ENCODE peak calls at places on chromosomes 16 and 17, in seven cellular contexts. One of them, this sample, is unnamed.

GRCh38 chr16:49150341-49150740 is 131.3 kb downstream of the CBLN1 start:
- DNase-seq in fibroblast of the aortic adventitia: no peak
- DNase-seq in G401: no peak
- DNase-seq in MCF 10A: no peak
- DNase-seq in effector memory CD4-positive, alpha-beta T cell: no peak
- DNase-seq in CD4-positive, alpha-beta T cell: no peak
- DNase-seq in cardiac fibroblast: no peak
- DNase-seq in this sample: no peak

GRCh38 chr17:17445925-17446665 is 30.7 kb upstream of the MED9 start:
- DNase-seq in fibroblast of the aortic adventitia: peak
- DNase-seq in G401: peak
- DNase-seq in MCF 10A: peak
- DNase-seq in effector memory CD4-positive, alpha-beta T cell: no peak
- DNase-seq in CD4-positive, alpha-beta T cell: no peak
- DNase-seq in cardiac fibroblast: peak
- DNase-seq in this sample: no peak

GRCh38 chr17:51709867-51710266 is 448.6 kb downstream of the CA10 start:
- DNase-seq in fibroblast of the aortic adventitia: no peak
- DNase-seq in G401: no peak
- DNase-seq in MCF 10A: peak
- DNase-seq in effector memory CD4-positive, alpha-beta T cell: no peak
- DNase-seq in CD4-positive, alpha-beta T cell: no peak
- DNase-seq in cardiac fibroblast: no peak
- DNase-seq in this sample: no peak

GRCh38 chr17:420479-421175 is 68.0 kb upstream of the RPH3AL start:
- DNase-seq in fibroblast of the aortic adventitia: no peak
- DNase-seq in G401: no peak
- DNase-seq in MCF 10A: no peak
- DNase-seq in effector memory CD4-positive, alpha-beta T cell: no peak
- DNase-seq in CD4-positive, alpha-beta T cell: no peak
- DNase-seq in cardiac fibroblast: no peak
- DNase-seq in this sample: no peak

GRCh38 chr16:11748404-11749254 is 6.0 kb upstream of the TXNDC11 start:
- DNase-seq in fibroblast of the aortic adventitia: no peak
- DNase-seq in G401: no peak
- DNase-seq in MCF 10A: no peak
- DNase-seq in effector memory CD4-positive, alpha-beta T cell: no peak
- DNase-seq in CD4-positive, alpha-beta T cell: no peak
- DNase-seq in cardiac fibroblast: no peak
- DNase-seq in this sample: no peak

GRCh38 chr16:23092072-23092800 is 57.0 kb downstream of the USP31 start:
- DNase-seq in fibroblast of the aortic adventitia: no peak
- DNase-seq in G401: no peak
- DNase-seq in MCF 10A: no peak
- DNase-seq in effector memory CD4-positive, alpha-beta T cell: no peak
- DNase-seq in CD4-positive, alpha-beta T cell: no peak
- DNase-seq in cardiac fibroblast: no peak
- DNase-seq in this sample: no peak

GRCh38 chr17:58970966-58971575 is 135.6 kb downstream of the TRIM37 start:
- DNase-seq in fibroblast of the aortic adventitia: no peak
- DNase-seq in G401: no peak
- DNase-seq in MCF 10A: no peak
- DNase-seq in effector memory CD4-positive, alpha-beta T cell: no peak
- DNase-seq in CD4-positive, alpha-beta T cell: no peak
- DNase-seq in cardiac fibroblast: peak
- DNase-seq in this sample: no peak

GRCh38 chr16:46859719-46860152 is 24.4 kb upstream of the GPT2 start:
- DNase-seq in fibroblast of the aortic adventitia: peak
- DNase-seq in G401: no peak
- DNase-seq in MCF 10A: peak
- DNase-seq in effector memory CD4-positive, alpha-beta T cell: no peak
- DNase-seq in CD4-positive, alpha-beta T cell: no peak
- DNase-seq in cardiac fibroblast: peak
- DNase-seq in this sample: no peak

GRCh38 chr16:20747030-20747816 is 5.6 kb upstream of the THUMPD1 start:
- DNase-seq in fibroblast of the aortic adventitia: no peak
- DNase-seq in G401: no peak
- DNase-seq in MCF 10A: no peak
- DNase-seq in effector memory CD4-positive, alpha-beta T cell: no peak
- DNase-seq in CD4-positive, alpha-beta T cell: no peak
- DNase-seq in cardiac fibroblast: no peak
- DNase-seq in this sample: no peak

GRCh38 chr17:19378416-19379293 is at the start of gene MAPK7:
- DNase-seq in fibroblast of the aortic adventitia: no peak
- DNase-seq in G401: no peak
- DNase-seq in MCF 10A: no peak
- DNase-seq in effector memory CD4-positive, alpha-beta T cell: no peak
- DNase-seq in CD4-positive, alpha-beta T cell: no peak
- DNase-seq in cardiac fibroblast: no peak
- DNase-seq in this sample: no peak

GRCh38 chr17:37507108-37507507 is 17.4 kb downstream of the DUSP14 start:
- DNase-seq in fibroblast of the aortic adventitia: no peak
- DNase-seq in G401: peak
- DNase-seq in MCF 10A: no peak
- DNase-seq in effector memory CD4-positive, alpha-beta T cell: no peak
- DNase-seq in CD4-positive, alpha-beta T cell: no peak
- DNase-seq in cardiac fibroblast: no peak
- DNase-seq in this sample: no peak

GRCh38 chr16:1080801-1081733 is 8.5 kb downstream of the SSTR5 start:
- DNase-seq in fibroblast of the aortic adventitia: no peak
- DNase-seq in G401: no peak
- DNase-seq in MCF 10A: no peak
- DNase-seq in effector memory CD4-positive, alpha-beta T cell: no peak
- DNase-seq in CD4-positive, alpha-beta T cell: no peak
- DNase-seq in cardiac fibroblast: no peak
- DNase-seq in this sample: no peak

GRCh38 chr16:2244301-2244700 is 7.1 kb downstream of the ECI1 start:
- DNase-seq in fibroblast of the aortic adventitia: no peak
- DNase-seq in G401: no peak
- DNase-seq in MCF 10A: no peak
- DNase-seq in effector memory CD4-positive, alpha-beta T cell: no peak
- DNase-seq in CD4-positive, alpha-beta T cell: no peak
- DNase-seq in cardiac fibroblast: no peak
- DNase-seq in this sample: no peak